ENCODE peak calls at places on chromosome 19, in six cellular contexts. One of them, this sample, is unnamed.

GRCh38 chr19:41811036-41811435 is 14.6 kb downstream of the CEACAM3 start:
- DNase-seq in body of pancreas: no peak
- DNase-seq in astrocyte: no peak
- DNase-seq in WERI-Rb-1: no peak
- DNase-seq in AG09309: no peak
- DNase-seq in spleen: peak; percentile 86
- DNase-seq in this sample: no peak

GRCh38 chr19:35006342-35006998 is 6.3 kb downstream of the GRAMD1A start:
- DNase-seq in body of pancreas: peak; percentile 85
- DNase-seq in astrocyte: peak; percentile 85
- DNase-seq in WERI-Rb-1: no peak
- DNase-seq in AG09309: no peak
- DNase-seq in spleen: peak; percentile 27
- DNase-seq in this sample: peak; percentile 84

GRCh38 chr19:36837525-36837901 is 674 bp downstream of the ZNF790 start:
- DNase-seq in body of pancreas: no peak
- DNase-seq in astrocyte: no peak
- DNase-seq in WERI-Rb-1: no peak
- DNase-seq in AG09309: no peak
- DNase-seq in spleen: no peak
- DNase-seq in this sample: no peak

GRCh38 chr19:33348301-33349010 is 25.1 kb upstream of the CEBPG start:
- DNase-seq in body of pancreas: no peak
- DNase-seq in astrocyte: peak; percentile 15
- DNase-seq in WERI-Rb-1: no peak
- DNase-seq in AG09309: peak; percentile 37
- DNase-seq in spleen: no peak
- DNase-seq in this sample: peak; percentile 33

GRCh38 chr19:46984077-46985010 is 35.3 kb upstream of the NPAS1 start:
- DNase-seq in body of pancreas: peak; percentile 61
- DNase-seq in astrocyte: peak; percentile 72
- DNase-seq in WERI-Rb-1: no peak
- DNase-seq in AG09309: peak; percentile 42
- DNase-seq in spleen: peak; percentile 47
- DNase-seq in this sample: no peak

GRCh38 chr19:37218592-37218935 is 550 bp downstream of the ZNF383 start:
- DNase-seq in body of pancreas: no peak
- DNase-seq in astrocyte: peak; percentile 68
- DNase-seq in WERI-Rb-1: no peak
- DNase-seq in AG09309: peak; percentile 20
- DNase-seq in spleen: no peak
- DNase-seq in this sample: no peak

GRCh38 chr19:38684078-38684861 is 36.8 kb downstream of the ACTN4 start:
- DNase-seq in body of pancreas: no peak
- DNase-seq in astrocyte: peak; percentile 84
- DNase-seq in WERI-Rb-1: no peak
- DNase-seq in AG09309: peak; percentile 69
- DNase-seq in spleen: no peak
- DNase-seq in this sample: peak; percentile 40

GRCh38 chr19:17001603-17002183 is 24.9 kb downstream of the CPAMD8 start:
- DNase-seq in body of pancreas: no peak
- DNase-seq in astrocyte: no peak
- DNase-seq in WERI-Rb-1: no peak
- DNase-seq in AG09309: no peak
- DNase-seq in spleen: peak; percentile 84
- DNase-seq in this sample: no peak

GRCh38 chr19:16036397-16036925 is 39.8 kb upstream of the TPM4 start:
- DNase-seq in body of pancreas: no peak
- DNase-seq in astrocyte: no peak
- DNase-seq in WERI-Rb-1: no peak
- DNase-seq in AG09309: no peak
- DNase-seq in spleen: peak; percentile 27
- DNase-seq in this sample: no peak

GRCh38 chr19:50896591-50897190 is 14.5 kb downstream of the KLK4 start:
- DNase-seq in body of pancreas: peak; percentile 9
- DNase-seq in astrocyte: peak; percentile 8
- DNase-seq in WERI-Rb-1: peak; percentile 51
- DNase-seq in AG09309: no peak
- DNase-seq in spleen: peak; percentile 83
- DNase-seq in this sample: peak; percentile 85

GRCh38 chr19:18660051-18660910 is 23.2 kb upstream of the CRTC1 start:
- DNase-seq in body of pancreas: peak; percentile 27
- DNase-seq in astrocyte: peak; percentile 72
- DNase-seq in WERI-Rb-1: no peak
- DNase-seq in AG09309: no peak
- DNase-seq in spleen: no peak
- DNase-seq in this sample: no peak

GRCh38 chr19:16327911-16328823 is 3.5 kb downstream of the KLF2 start:
- DNase-seq in body of pancreas: peak; percentile 57
- DNase-seq in astrocyte: no peak
- DNase-seq in WERI-Rb-1: no peak
- DNase-seq in AG09309: no peak
- DNase-seq in spleen: peak; percentile 91
- DNase-seq in this sample: no peak

GRCh38 chr19:13083627-13084026 is 19.0 kb downstream of the LYL1 start:
- DNase-seq in body of pancreas: no peak
- DNase-seq in astrocyte: no peak
- DNase-seq in WERI-Rb-1: no peak
- DNase-seq in AG09309: no peak
- DNase-seq in spleen: no peak
- DNase-seq in this sample: no peak

GRCh38 chr19:15615526-15615925 is 508 bp downstream of the CYP4F8 start:
- DNase-seq in body of pancreas: no peak
- DNase-seq in astrocyte: no peak
- DNase-seq in WERI-Rb-1: no peak
- DNase-seq in AG09309: no peak
- DNase-seq in spleen: no peak
- DNase-seq in this sample: no peak

GRCh38 chr19:19274146-19274545 is 1.0 kb upstream of the TM6SF2 start:
- DNase-seq in body of pancreas: no peak
- DNase-seq in astrocyte: no peak
- DNase-seq in WERI-Rb-1: no peak
- DNase-seq in AG09309: no peak
- DNase-seq in spleen: no peak
- DNase-seq in this sample: no peak

GRCh38 chr19:58097783-58098681 is at the start of gene ZSCAN18:
- DNase-seq in body of pancreas: peak; percentile 98
- DNase-seq in astrocyte: peak; percentile 88
- DNase-seq in WERI-Rb-1: peak; percentile 97
- DNase-seq in AG09309: peak; percentile 64
- DNase-seq in spleen: peak; percentile 96
- DNase-seq in this sample: peak; percentile 71

GRCh38 chr19:45136507-45137178 is 24.1 kb downstream of the NKPD1 start:
- DNase-seq in body of pancreas: no peak
- DNase-seq in astrocyte: no peak
- DNase-seq in WERI-Rb-1: no peak
- DNase-seq in AG09309: no peak
- DNase-seq in spleen: no peak
- DNase-seq in this sample: no peak

GRCh38 chr19:45137179-45137761 is 23.5 kb downstream of the NKPD1 start:
- DNase-seq in body of pancreas: no peak
- DNase-seq in astrocyte: peak; percentile 25
- DNase-seq in WERI-Rb-1: no peak
- DNase-seq in AG09309: no peak
- DNase-seq in spleen: no peak
- DNase-seq in this sample: no peak

GRCh38 chr19:45139286-45140143 is 21.3 kb downstream of the NKPD1 start:
- DNase-seq in body of pancreas: no peak
- DNase-seq in astrocyte: no peak
- DNase-seq in WERI-Rb-1: no peak
- DNase-seq in AG09309: no peak
- DNase-seq in spleen: no peak
- DNase-seq in this sample: no peak

GRCh38 chr19:45140144-45140503 is 20.7 kb downstream of the NKPD1 start:
- DNase-seq in body of pancreas: no peak
- DNase-seq in astrocyte: no peak
- DNase-seq in WERI-Rb-1: no peak
- DNase-seq in AG09309: no peak
- DNase-seq in spleen: no peak
- DNase-seq in this sample: no peak

DNA sequence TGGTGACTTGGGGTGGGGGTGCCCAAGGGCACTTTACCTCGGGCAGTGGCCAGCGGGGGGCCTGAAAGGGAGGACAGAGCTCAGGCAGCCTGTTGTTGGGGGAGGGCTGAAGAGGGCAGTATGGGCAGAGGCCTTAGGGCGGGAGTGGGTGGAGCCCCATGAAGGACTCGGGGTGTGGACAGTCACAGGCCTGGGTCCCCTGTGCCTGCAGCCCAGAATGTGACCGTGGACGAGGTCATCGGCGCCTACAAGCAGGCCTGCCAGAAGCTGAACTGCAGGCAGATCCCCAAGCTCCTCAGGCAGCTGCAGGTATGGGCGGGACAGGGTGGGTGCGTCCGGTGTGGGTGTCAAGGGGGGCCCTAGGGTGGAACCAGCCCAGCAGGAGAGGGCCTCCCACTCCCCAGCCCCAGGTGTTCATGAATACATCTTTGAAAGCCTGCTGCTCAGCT is 22.5 kb downstream of the NKPD1 start:
- DNase-seq in body of pancreas: no peak
- DNase-seq in astrocyte: no peak
- DNase-seq in WERI-Rb-1: no peak
- DNase-seq in AG09309: no peak
- DNase-seq in spleen: no peak
- DNase-seq in this sample: no peak
- H3K4me3 ChIP-seq in body of pancreas: no peak overlapping the region
- H3K4me3 ChIP-seq in astrocyte: no peak overlapping the region
- H3K4me3 ChIP-seq in WERI-Rb-1: no peak overlapping the region
- H3K4me3 ChIP-seq in AG09309: no peak overlapping the region
- H3K4me3 ChIP-seq in spleen: no peak overlapping the region
- H3K4me3 ChIP-seq in this sample: no peak overlapping the region

DNA sequence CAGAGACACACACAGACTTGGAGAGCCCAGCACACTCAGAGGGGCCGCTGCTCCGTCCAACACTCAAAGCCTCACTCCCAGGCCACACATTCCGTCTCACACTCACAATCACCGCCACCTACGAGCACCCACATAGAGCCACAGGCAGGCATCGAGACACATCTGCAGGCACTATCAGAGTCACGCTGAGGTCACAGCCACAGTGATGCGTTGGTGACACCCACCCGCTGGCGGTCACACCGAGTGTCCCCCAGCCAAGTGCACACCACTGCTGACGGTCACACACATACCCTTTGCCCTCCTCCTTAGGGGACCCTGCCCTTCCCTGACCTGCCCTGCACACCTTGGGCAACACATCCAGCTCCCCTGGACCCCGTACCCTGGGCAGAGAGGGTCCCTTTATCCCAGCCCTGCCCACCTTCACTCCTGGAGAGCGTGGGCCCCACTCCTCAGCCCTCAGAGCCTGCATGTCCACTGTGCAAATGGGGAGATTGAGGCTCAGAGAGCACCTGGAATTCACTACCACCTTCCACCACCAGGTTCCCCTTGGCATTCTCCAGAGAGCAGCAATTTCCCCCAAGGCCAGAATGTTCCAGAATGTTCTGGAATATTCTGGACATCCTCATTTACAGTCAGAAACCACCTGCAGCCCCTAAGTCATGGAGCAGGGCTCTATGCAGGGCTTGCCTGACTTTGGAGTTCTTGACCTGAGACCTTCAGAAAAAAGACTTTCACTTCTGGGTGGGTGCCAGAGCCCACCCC is 5.4 kb downstream of the FUT5 start:
- DNase-seq in body of pancreas: no peak
- DNase-seq in astrocyte: no peak
- DNase-seq in WERI-Rb-1: no peak
- DNase-seq in AG09309: no peak
- DNase-seq in spleen: no peak
- DNase-seq in this sample: no peak
- TF ChIP-seq CTCF in body of pancreas: no peak
- TF ChIP-seq CTCF in astrocyte: peak; percentile 7
- TF ChIP-seq CTCF in WERI-Rb-1: peak; percentile 14
- TF ChIP-seq CTCF in AG09309: peak; percentile 22
- TF ChIP-seq CTCF in spleen: no peak
- TF ChIP-seq CTCF in this sample: no peak

GRCh38 chr19:1944088-1944915 is 3.3 kb downstream of the CSNK1G2 start:
- DNase-seq in body of pancreas: no peak
- DNase-seq in astrocyte: no peak
- DNase-seq in WERI-Rb-1: no peak
- DNase-seq in AG09309: no peak
- DNase-seq in spleen: no peak
- DNase-seq in this sample: no peak
- H3K4me3 ChIP-seq in body of pancreas: no peak overlapping the region
- H3K4me3 ChIP-seq in astrocyte: no peak overlapping the region
- H3K4me3 ChIP-seq in WERI-Rb-1: no peak overlapping the region
- H3K4me3 ChIP-seq in AG09309: no peak overlapping the region
- H3K4me3 ChIP-seq in spleen: no peak overlapping the region
- H3K4me3 ChIP-seq in this sample: no peak overlapping the region

DNA sequence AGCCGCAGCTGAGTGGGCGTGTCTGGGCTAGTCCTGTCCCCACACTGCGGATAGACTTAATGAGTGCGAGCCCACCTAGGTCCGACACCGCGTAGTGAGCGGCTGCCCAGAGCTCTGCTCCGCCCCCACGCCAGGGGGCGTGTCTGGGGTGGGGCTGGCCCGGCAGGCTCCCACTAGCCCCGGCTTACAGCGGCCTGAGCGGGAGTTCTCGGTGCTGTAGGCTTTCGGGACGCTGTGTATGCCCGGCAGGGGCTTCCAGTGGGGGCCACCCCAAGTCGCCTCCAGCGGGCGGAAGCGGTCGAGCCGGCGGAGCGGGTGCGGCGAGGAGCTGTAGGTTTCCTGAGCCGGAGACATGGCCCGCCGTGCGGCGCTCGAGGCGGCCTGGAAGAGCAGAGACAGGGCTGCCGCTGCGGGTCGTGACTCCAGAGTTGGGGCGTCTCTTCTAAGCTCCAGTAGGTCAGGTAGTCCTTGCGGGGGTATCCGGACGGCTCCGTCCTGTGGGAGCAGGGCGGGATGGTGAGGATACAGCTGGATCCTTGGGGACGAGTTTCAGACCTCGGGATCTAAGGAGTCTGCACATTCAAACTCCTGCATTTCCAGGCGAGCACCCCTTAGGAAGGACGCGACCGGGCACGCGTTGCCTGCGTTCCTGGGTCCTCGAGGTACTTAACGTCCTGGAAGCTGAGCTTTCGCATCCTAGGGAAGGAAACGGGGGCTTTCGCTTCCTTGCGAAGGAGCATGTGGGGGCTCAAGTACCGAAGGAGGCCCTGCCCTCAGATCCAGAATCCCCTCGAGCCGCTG is 1.2 kb downstream of the CGB7 start:
- DNase-seq in body of pancreas: peak; percentile 68
- DNase-seq in astrocyte: peak; percentile 35
- DNase-seq in WERI-Rb-1: peak; percentile 72
- DNase-seq in AG09309: no peak
- DNase-seq in spleen: peak; percentile 86
- DNase-seq in this sample: no peak
- TF ChIP-seq CTCF in body of pancreas: no peak
- TF ChIP-seq CTCF in astrocyte: no peak
- TF ChIP-seq CTCF in WERI-Rb-1: peak; percentile 5
- TF ChIP-seq CTCF in AG09309: peak; percentile 26
- TF ChIP-seq CTCF in spleen: no peak
- TF ChIP-seq CTCF in this sample: no peak

GRCh38 chr19:48836089-48837017 is at the start of gene HSD17B14:
- DNase-seq in body of pancreas: peak; percentile 23
- DNase-seq in astrocyte: peak; percentile 59
- DNase-seq in WERI-Rb-1: peak; percentile 64
- DNase-seq in AG09309: no peak
- DNase-seq in spleen: no peak
- DNase-seq in this sample: no peak
- H3K4me3 ChIP-seq in body of pancreas: no peak within 1 kb of the TSS
- H3K4me3 ChIP-seq in astrocyte: peak within 1 kb of the TSS; percentile 57
- H3K4me3 ChIP-seq in WERI-Rb-1: peak within 1 kb of the TSS; percentile 65
- H3K4me3 ChIP-seq in AG09309: peak within 1 kb of the TSS; percentile 61
- H3K4me3 ChIP-seq in spleen: peak within 1 kb of the TSS; percentile 35
- H3K4me3 ChIP-seq in this sample: peak within 1 kb of the TSS; percentile 41